ENCODE peak calls at places on chromosomes 16 and 17, in nine cellular contexts. M is H4; H is IMR-90; V is colonic mucosa; G is frontal cortex; K is activated T-cell treated with anti-CD3 and anti-CD28 coated beads, Interleukin-2, amount 50 U/mL, for 72 hours; Q is occipital lobe; E is HL-60; Y is HFF-Myc. S is an unnamed sample.

GRCh38 chr16:88088161-88088581 is 136.9 kb downstream of the BANP start:
- DNase-seq in M (no peak), H (peak), V (peak), G (no peak), K (no peak), Q (no peak), E (no peak), Y (no peak), S (no peak)

GRCh38 chr17:37388266-37388665 is 12.5 kb downstream of the C17orf78 start:
- DNase-seq in M (no peak), H (peak), V (no peak), G (no peak), K (no peak), Q (no peak), E (no peak), Y (no peak), S (no peak)

GRCh38 chr17:55964191-55964590 is 189.1 kb upstream of the ANKFN1 start:
- DNase-seq in M (no peak), H (no peak), V (no peak), G (no peak), K (no peak), Q (no peak), E (no peak), Y (no peak), S (no peak)

GRCh38 chr17:73757324-73757942 is 113.2 kb upstream of the SDK2 start:
- DNase-seq in M (no peak), H (no peak), V (no peak), G (peak), K (no peak), Q (no peak), E (no peak), Y (no peak), S (no peak)

GRCh38 chr17:81097134-81097942 is 62.4 kb downstream of the BAIAP2 start:
- DNase-seq in M (peak), H (peak), V (peak), G (peak), K (peak), Q (peak), E (no peak), Y (no peak), S (peak)

GRCh38 chr16:4505356-4506153 is 29.4 kb downstream of the HMOX2 start:
- DNase-seq in M (no peak), H (no peak), V (no peak), G (no peak), K (peak), Q (no peak), E (peak), Y (no peak), S (peak)

GRCh38 chr16:15427648-15428239 is 6.6 kb upstream of the BMERB1 start:
- DNase-seq in M (peak), H (peak), V (peak), G (peak), K (peak), Q (peak), E (peak), Y (peak), S (peak)

GRCh38 chr17:82502207-82502606 is 17.3 kb upstream of the FOXK2 start:
- DNase-seq in M (no peak), H (peak), V (no peak), G (no peak), K (no peak), Q (no peak), E (no peak), Y (no peak), S (no peak)

GRCh38 chr17:55275894-55276804 is 11.4 kb downstream of the HLF start:
- DNase-seq in M (no peak), H (no peak), V (no peak), G (no peak), K (no peak), Q (no peak), E (no peak), Y (no peak), S (no peak)

GRCh38 chr17:44207319-44207718 is 7.6 kb upstream of the ATXN7L3 start:
- DNase-seq in M (no peak), H (no peak), V (no peak), G (no peak), K (no peak), Q (no peak), E (no peak), Y (no peak), S (no peak)

GRCh38 chr17:32274643-32275042 is 9.0 kb downstream of the RHBDL3 start:
- DNase-seq in M (no peak), H (no peak), V (no peak), G (no peak), K (no peak), Q (no peak), E (no peak), Y (no peak), S (no peak)

GRCh38 chr16:8355714-8356113 is 234.6 kb downstream of the TMEM114 start:
- DNase-seq in M (no peak), H (no peak), V (no peak), G (peak), K (no peak), Q (no peak), E (no peak), Y (no peak), S (no peak)

GRCh38 chr17:2724783-2725164 is 13.2 kb upstream of the CLUH start:
- DNase-seq in M (no peak), H (peak), V (peak), G (peak), K (peak), Q (peak), E (peak), Y (no peak), S (peak)

GRCh38 chr17:44981221-44981968 is 13.3 kb upstream of the C1QL1 start:
- DNase-seq in M (peak), H (peak), V (no peak), G (no peak), K (no peak), Q (no peak), E (no peak), Y (peak), S (no peak)

GRCh38 chr16:55444754-55445485 is 34.1 kb upstream of the MMP2 start:
- DNase-seq in M (no peak), H (no peak), V (peak), G (peak), K (no peak), Q (no peak), E (peak), Y (no peak), S (no peak)